ENCODE peak calls at places on chromosome 10, in eight cellular contexts. A is Panc1, Q is suprapubic skin, O is GM23338, C is endothelial cell of umbilical vein, N is transverse colon, Y is stomach, I is spleen. J is an unnamed sample.
A peak's percentile ranks its signal among the peaks of the same experiment; 100 is the strongest.

GRCh38 chr10:68302871-68303270 is 29.0 kb upstream of the HNRNPH3 start:
- DNase-seq in I (no peak), A (no peak), N (no peak), C (no peak), O (no peak), Y (no peak), Q (no peak), J (no peak)

GRCh38 chr10:129741978-129742741 is 221.9 kb downstream of the EBF3 start:
- DNase-seq in C (no peak), O (no peak), N (no peak), A (no peak), I (peak; percentile 59), Y (peak; percentile 18), Q (peak; percentile 17), J (no peak)

GRCh38 chr10:114754445-114755320 is 66.9 kb upstream of the FHIP2A start:
- DNase-seq in I (no peak), O (no peak), C (no peak), Q (no peak), N (no peak), A (peak; percentile 78), Y (no peak), J (no peak)

GRCh38 chr10:4617626-4618025 is 208.4 kb upstream of the AKR1E2 start:
- DNase-seq in C (no peak), N (no peak), Q (no peak), I (no peak), A (no peak), O (no peak), Y (no peak), J (no peak)

GRCh38 chr10:6563720-6564119 is 16.4 kb downstream of the PRKCQ start:
- DNase-seq in Q (no peak), C (no peak), I (no peak), A (no peak), Y (no peak), N (no peak), O (no peak), J (no peak)

GRCh38 chr10:119178371-119179119 is at the start of gene PRDX3:
- DNase-seq in Q (peak; percentile 96), I (peak; percentile 98), C (peak; percentile 94), N (peak; percentile 95), O (peak; percentile 97), Y (peak; percentile 93), A (peak; percentile 61), J (peak; percentile 92)

GRCh38 chr10:27446091-27446918 is 57.8 kb upstream of the RAB18 start:
- DNase-seq in N (no peak), C (peak; percentile 51), Q (no peak), I (no peak), O (peak; percentile 60), A (no peak), Y (no peak), J (no peak)

GRCh38 chr10:29642996-29643395 is 8.2 kb upstream of the SVIL start:
- DNase-seq in I (no peak), O (no peak), C (no peak), Y (no peak), Q (no peak), N (no peak), A (no peak), J (peak; percentile 10)

GRCh38 chr10:112622786-112623185 is 175.8 kb downstream of the VTI1A start:
- DNase-seq in Y (no peak), O (no peak), C (no peak), I (no peak), Q (no peak), A (no peak), N (no peak), J (no peak)

GRCh38 chr10:124641282-124642075 is 102.7 kb downstream of the FAM53B start:
- DNase-seq in N (peak; percentile 38), O (no peak), I (peak; percentile 76), C (no peak), A (no peak), Y (no peak), Q (no peak), J (no peak)
- TF ChIP-seq POLR2AphosphoS5 in N (peak; percentile 53), O (no peak), I (no peak), C (no peak), A (no peak), Y (no peak), Q (no peak), J (no peak)

GRCh38 chr10:102620138-102620591 is 24.1 kb upstream of the TRIM8 start:
- DNase-seq in C (no peak), A (no peak), Q (no peak), I (no peak), Y (no peak), O (no peak), N (peak; percentile 49), J (no peak)

GRCh38 chr10:102616071-102616770 is 28.1 kb upstream of the TRIM8 start:
- DNase-seq in I (no peak), A (no peak), C (no peak), Y (no peak), Q (no peak), N (peak; percentile 47), O (no peak), J (no peak)

GRCh38 chr10:102617041-102617440 is 27.2 kb upstream of the TRIM8 start:
- DNase-seq in A (no peak), C (no peak), Y (no peak), I (no peak), N (no peak), O (no peak), Q (no peak), J (no peak)

GRCh38 chr10:102619281-102619981 is 24.8 kb upstream of the TRIM8 start:
- DNase-seq in A (no peak), I (no peak), Q (no peak), O (no peak), N (no peak), Y (no peak), C (no peak), J (no peak)

GRCh38 chr10:102617816-102618215 is 26.5 kb upstream of the TRIM8 start:
- DNase-seq in A (no peak), I (no peak), C (no peak), Y (no peak), N (no peak), Q (no peak), O (no peak), J (no peak)
- H3K4me1 ChIP-seq in A (peaks cover 7% of the 10 kb centered on the region), I (peaks cover 10% of the 10 kb centered on the region), C (peaks cover 45% of the 10 kb centered on the region), Y (peaks cover 45% of the 10 kb centered on the region), N (peaks cover 28% of the 10 kb centered on the region), Q (peaks cover 68% of the 10 kb centered on the region), O (peaks cover 3% of the 10 kb centered on the region), J (peaks cover 16% of the 10 kb centered on the region)

GRCh38 chr10:92747600-92747999 is 57.8 kb downstream of the HHEX start:
- DNase-seq in N (peak; percentile 32), C (no peak), A (no peak), I (peak; percentile 82), Q (no peak), Y (no peak), O (no peak), J (no peak)

GRCh38 chr10:92737484-92737883 is 47.7 kb downstream of the HHEX start:
- DNase-seq in A (no peak), Y (no peak), I (no peak), Q (no peak), O (no peak), N (no peak), C (no peak), J (no peak)

GRCh38 chr10:92740762-92741161 is 51.0 kb downstream of the HHEX start:
- DNase-seq in Q (no peak), C (no peak), Y (no peak), A (no peak), I (no peak), N (no peak), O (no peak), J (no peak)

GRCh38 chr10:92747066-92747465 is 57.3 kb downstream of the HHEX start:
- DNase-seq in A (no peak), O (no peak), N (no peak), I (no peak), Q (no peak), C (no peak), Y (no peak), J (no peak)

DNA sequence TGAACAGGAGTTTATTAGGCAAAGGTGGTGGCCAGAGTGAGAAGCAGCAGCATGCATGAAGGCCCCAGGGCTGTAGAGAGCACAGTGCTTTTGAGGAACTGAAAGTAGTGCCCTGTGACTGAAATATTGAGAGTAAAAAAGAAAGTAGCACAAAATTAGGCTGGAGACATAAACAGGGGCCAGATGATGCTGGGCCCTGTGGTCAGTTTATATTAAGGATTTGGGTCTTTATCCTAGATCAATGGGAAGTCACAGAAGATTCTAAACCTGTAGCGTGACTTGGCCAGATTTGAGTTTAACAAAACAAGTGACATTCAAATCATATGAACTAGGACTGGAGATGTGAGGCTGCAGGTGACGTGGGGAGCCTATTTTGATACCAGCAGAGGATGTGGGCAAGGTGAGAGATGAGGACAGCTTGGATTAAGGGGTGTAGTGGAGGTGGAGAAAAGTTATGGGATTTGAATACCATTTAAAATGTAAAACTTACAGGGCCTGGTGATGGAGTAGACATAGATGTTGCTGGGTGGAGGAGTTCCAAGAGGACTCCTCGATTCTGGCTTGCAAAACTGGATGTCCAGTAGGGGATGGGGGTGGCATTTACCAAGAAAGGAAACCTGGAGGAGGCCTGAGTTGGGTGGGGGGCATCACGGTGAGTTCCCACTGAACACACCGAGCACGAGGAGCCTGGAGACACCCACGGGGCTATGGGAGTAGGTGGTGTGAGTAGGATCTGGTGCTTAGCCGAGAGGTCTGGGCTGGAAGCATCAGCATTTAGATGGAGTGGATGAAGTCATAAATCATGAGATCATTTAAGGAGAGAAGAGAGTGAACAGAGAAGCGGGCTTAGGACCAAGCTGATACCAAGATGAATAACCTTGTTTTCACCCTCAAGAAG is 52.8 kb downstream of the HHEX start:
- DNase-seq in Y (no peak), C (no peak), I (no peak), O (no peak), Q (no peak), N (peak; percentile 26), A (no peak), J (no peak)
- TF ChIP-seq POLR2AphosphoS5 in Y (no peak), C (no peak), I (no peak), O (no peak), Q (no peak), N (no peak), A (no peak), J (no peak)

GRCh38 chr10:96655577-96656213 is 64.6 kb downstream of the PIK3AP1 start:
- DNase-seq in Y (no peak), Q (no peak), I (no peak), N (no peak), C (no peak), O (no peak), A (no peak), J (no peak)

GRCh38 chr10:96656839-96657238 is 63.5 kb downstream of the PIK3AP1 start:
- DNase-seq in N (no peak), O (no peak), Y (no peak), A (no peak), Q (no peak), I (no peak), C (no peak), J (no peak)

GRCh38 chr10:96658844-96659243 is 61.5 kb downstream of the PIK3AP1 start:
- DNase-seq in C (no peak), Y (no peak), N (no peak), O (no peak), A (no peak), Q (no peak), I (no peak), J (no peak)

GRCh38 chr10:96660297-96660696 is 60.0 kb downstream of the PIK3AP1 start:
- DNase-seq in C (no peak), A (no peak), Y (no peak), O (no peak), I (no peak), Q (no peak), N (no peak), J (no peak)

DNA sequence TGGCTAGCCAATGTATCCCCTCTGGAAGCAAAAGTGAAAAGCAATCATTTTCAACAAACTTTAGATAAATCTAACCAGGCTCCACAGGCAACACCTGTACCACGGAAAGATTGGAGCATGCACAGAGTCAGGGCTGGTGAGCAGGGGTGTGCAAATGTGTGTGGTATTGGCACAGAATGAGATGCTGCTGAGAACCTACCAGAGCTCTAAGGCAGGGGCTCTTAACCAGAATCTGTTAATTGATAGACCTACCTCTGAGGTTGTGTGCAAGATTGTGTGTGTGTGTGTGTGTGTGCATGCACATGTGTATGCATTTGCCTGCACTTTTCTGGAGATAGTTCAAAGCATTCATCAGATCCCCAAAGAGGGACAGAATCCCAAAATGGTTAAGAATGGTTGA is 62.9 kb downstream of the PIK3AP1 start:
- DNase-seq in Y (no peak), I (no peak), Q (no peak), C (no peak), A (no peak), N (no peak), O (no peak), J (no peak)
- H3K4me1 ChIP-seq in Y (no peaks in the 10 kb centered on the region), I (peaks cover 11% of the 10 kb centered on the region), Q (no peaks in the 10 kb centered on the region), C (no peaks in the 10 kb centered on the region), A (no peaks in the 10 kb centered on the region), N (no peaks in the 10 kb centered on the region), O (no peaks in the 10 kb centered on the region), J (no peaks in the 10 kb centered on the region)